ENCODE peak calls at places on chromosomes 2 and 18, in four cellular contexts. C, Y, H and B are unnamed samples.
A peak's percentile ranks its signal among the peaks of the same experiment; 100 is the strongest.

GRCh38 chr2:101517753-101518152 is 42.8 kb upstream of the RFX8 start:
- DNase-seq in H (no peak), C (no peak), Y (no peak), B (no peak)

GRCh38 chr2:211354481-211354880 is 798.1 kb downstream of the CPS1 start:
- DNase-seq in H (no peak), C (no peak), Y (no peak), B (no peak)

GRCh38 chr18:51621103-51621969 is 423.9 kb upstream of the MEX3C start:
- DNase-seq in C (no peak), H (peak; percentile 80), Y (peak; percentile 77), B (peak; percentile 57)

GRCh38 chr18:77374106-77374505 is 124.5 kb downstream of the GALR1 start:
- DNase-seq in Y (no peak), C (no peak), H (no peak), B (no peak)

GRCh38 chr18:49814147-49814499 is 790 bp upstream of the ACAA2 start:
- DNase-seq in C (no peak), H (peak; percentile 46), Y (no peak), B (peak; percentile 66)

GRCh38 chr2:216774620-216775019 is 79.3 kb upstream of the IGFBP5 start:
- DNase-seq in H (no peak), C (no peak), Y (no peak), B (no peak)

GRCh38 chr2:177265834-177266817 is 1.6 kb upstream of the NFE2L2 start:
- DNase-seq in H (no peak), Y (no peak), C (no peak), B (no peak)

GRCh38 chr2:41400057-41400665 is 647.7 kb upstream of the PKDCC start:
- DNase-seq in C (no peak), H (no peak), Y (peak; percentile 26), B (no peak)

GRCh38 chr18:25825066-25825465 is 265.3 kb downstream of the SS18 start:
- DNase-seq in Y (peak; percentile 34), C (no peak), H (no peak), B (no peak)

GRCh38 chr2:126849991-126850535 is 48.6 kb upstream of the TEX51 start:
- DNase-seq in H (no peak), C (no peak), Y (no peak), B (no peak)

GRCh38 chr18:33711514-33711913 is 133.5 kb downstream of the ASXL3 start:
- DNase-seq in C (no peak), H (peak; percentile 35), Y (no peak), B (no peak)

GRCh38 chr2:152762202-152762601 is 43.8 kb downstream of the ARL6IP6 start:
- DNase-seq in Y (no peak), H (no peak), C (no peak), B (no peak)

GRCh38 chr18:70469916-70470315 is 181.1 kb downstream of the SOCS6 start:
- DNase-seq in C (no peak), Y (no peak), H (no peak), B (peak; percentile 8)

GRCh38 chr2:30147196-30147714 is 448 bp downstream of the YPEL5 start:
- DNase-seq in H (no peak), C (no peak), Y (peak; percentile 6), B (no peak)

GRCh38 chr2:230872151-230872967 is 7.6 kb downstream of the ITM2C start:
- DNase-seq in C (no peak), Y (no peak), H (no peak), B (no peak)

GRCh38 chr2:218281449-218281848 is 10.9 kb downstream of the TMBIM1 start:
- DNase-seq in C (no peak), Y (no peak), H (no peak), B (no peak)

GRCh38 chr2:238974510-238975166 is 126.8 kb downstream of the TWIST2 start:
- DNase-seq in Y (no peak), C (no peak), H (no peak), B (peak; percentile 21)

GRCh38 chr18:38651736-38652135 is 1086.1 kb upstream of the CELF4 start:
- DNase-seq in C (no peak), H (no peak), Y (no peak), B (no peak)

GRCh38 chr2:168344706-168345105 is 97.3 kb upstream of the STK39 start:
- DNase-seq in C (no peak), Y (no peak), H (no peak), B (no peak)

GRCh38 chr2:222738759-222739292 is 67.4 kb downstream of the MOGAT1 start:
- DNase-seq in C (no peak), H (no peak), Y (no peak), B (no peak)

GRCh38 chr2:190121971-190122370 is 59.4 kb upstream of the MSTN start:
- DNase-seq in Y (no peak), H (no peak), C (no peak), B (peak; percentile 21)

GRCh38 chr2:229920011-229920781 is 1.6 kb downstream of the TRIP12 start:
- DNase-seq in Y (peak; percentile 47), H (no peak), C (no peak), B (no peak)

GRCh38 chr18:55731594-55732042 is 143.6 kb upstream of the TCF4 start:
- DNase-seq in H (no peak), C (no peak), Y (no peak), B (no peak)

GRCh38 chr2:127140543-127140942 is 33.6 kb upstream of the BIN1 start:
- DNase-seq in H (no peak), Y (no peak), C (no peak), B (no peak)

GRCh38 chr2:183032200-183032794 is 6.0 kb downstream of the NCKAP1 start:
- DNase-seq in H (no peak), Y (no peak), C (no peak), B (no peak)

GRCh38 chr2:75100011-75100680 is 99.2 kb downstream of the TACR1 start:
- DNase-seq in H (no peak), Y (no peak), C (no peak), B (no peak)

GRCh38 chr2:158464426-158465281 is 7.9 kb downstream of the PKP4 start:
- DNase-seq in Y (no peak), H (no peak), C (no peak), B (no peak)

GRCh38 chr2:217707116-217707742 is 295.6 kb downstream of the TNS1 start:
- DNase-seq in C (no peak), Y (no peak), H (no peak), B (no peak)

GRCh38 chr18:79635127-79635726 is 44.4 kb upstream of the CTDP1 start:
- DNase-seq in Y (no peak), C (no peak), H (no peak), B (no peak)

GRCh38 chr2:67311536-67311935 is 85.6 kb upstream of the ETAA1 start:
- DNase-seq in C (no peak), H (no peak), Y (no peak), B (no peak)